ENCODE peak calls at places on chromosomes 3 and 15, in eight cellular contexts. T is activated T-cell treated with anti-CD3 and anti-CD28 coated beads, Interleukin-2, amount 50 U/mL, for 48 hours; V is activated naive CD8-positive, alpha-beta T cell treated with anti-CD3 and anti-CD28 coated beads, Interleukin-2, amount 50 U/mL, for 24 hours; N is body of pancreas; W is mucosa of gallbladder; S is activated CD4-positive, alpha-beta T cell treated with anti-CD3 and anti-CD28 coated beads, Interleukin-2, amount 50 U/mL, for 1 hour; I is frontal cortex; K is effector memory CD4-positive, alpha-beta T cell. L is an unnamed sample.
A peak's percentile ranks its signal among the peaks of the same experiment; 100 is the strongest.

GRCh38 chr3:156217674-156218352 is 97.4 kb downstream of the KCNAB1 start:
- DNase-seq in T (no peak), V (no peak), N (no peak), W (no peak), S (no peak), I (no peak), K (no peak), L (no peak)

GRCh38 chr3:179148446-179149238 is 485 bp downstream of the PIK3CA start:
- DNase-seq in T (peak; percentile 72), V (peak; percentile 57), N (peak; percentile 56), W (peak; percentile 34), S (peak; percentile 69), I (peak; percentile 53), K (peak; percentile 40), L (peak; percentile 52)

GRCh38 chr3:4714045-4714444 is 220.9 kb downstream of the ITPR1 start:
- DNase-seq in T (no peak), V (no peak), N (no peak), W (no peak), S (no peak), I (no peak), K (no peak), L (no peak)

GRCh38 chr3:106814231-106814630 is 563.0 kb upstream of the CCDC54 start:
- DNase-seq in T (no peak), V (no peak), N (no peak), W (no peak), S (no peak), I (no peak), K (no peak), L (no peak)

GRCh38 chr3:41418961-41419691 is 219.8 kb downstream of the CTNNB1 start:
- DNase-seq in T (peak; percentile 32), V (peak; percentile 44), N (no peak), W (no peak), S (no peak), I (no peak), K (no peak), L (no peak)

GRCh38 chr3:127002195-127003174 is 19.6 kb downstream of the PLXNA1 start:
- DNase-seq in T (no peak), V (no peak), N (peak; percentile 68), W (peak; percentile 84), S (no peak), I (peak; percentile 76), K (no peak), L (peak; percentile 81)

GRCh38 chr15:96132126-96132525 is 198.4 kb upstream of the NR2F2 start:
- DNase-seq in T (no peak), V (no peak), N (no peak), W (no peak), S (no peak), I (no peak), K (no peak), L (no peak)

GRCh38 chr3:178856804-178857203 is 214.8 kb downstream of the ZMAT3 start:
- DNase-seq in T (no peak), V (no peak), N (no peak), W (no peak), S (no peak), I (no peak), K (no peak), L (no peak)

GRCh38 chr15:57594479-57594878 is 2.8 kb downstream of the MYZAP start:
- DNase-seq in T (no peak), V (no peak), N (no peak), W (no peak), S (no peak), I (no peak), K (no peak), L (no peak)

GRCh38 chr3:14423197-14423743 is 20.9 kb downstream of the SLC6A6 start:
- DNase-seq in T (no peak), V (no peak), N (peak; percentile 28), W (peak; percentile 83), S (no peak), I (no peak), K (no peak), L (no peak)

GRCh38 chr15:51077565-51078153 is 17.0 kb downstream of the TNFAIP8L3 start:
- DNase-seq in T (peak; percentile 82), V (peak; percentile 75), N (peak; percentile 75), W (peak; percentile 86), S (peak; percentile 5), I (no peak), K (peak; percentile 21), L (peak; percentile 49)

GRCh38 chr3:86180696-86181095 is 810.3 kb downstream of the VGLL3 start:
- DNase-seq in T (no peak), V (no peak), N (no peak), W (peak; percentile 13), S (no peak), I (no peak), K (no peak), L (peak; percentile 38)

GRCh38 chr3:108602249-108602934 is 12.9 kb downstream of the DZIP3 start:
- DNase-seq in T (no peak), V (peak; percentile 29), N (no peak), W (no peak), S (peak; percentile 26), I (no peak), K (peak; percentile 3), L (no peak)

GRCh38 chr15:38819343-38819858 is 254.8 kb upstream of the RASGRP1 start:
- DNase-seq in T (no peak), V (no peak), N (no peak), W (no peak), S (no peak), I (no peak), K (no peak), L (no peak)

GRCh38 chr3:128083980-128084674 is 31.9 kb downstream of the SEC61A1 start:
- DNase-seq in T (no peak), V (no peak), N (peak; percentile 59), W (no peak), S (no peak), I (no peak), K (no peak), L (no peak)

GRCh38 chr3:53045107-53045783 is 628 bp downstream of the SFMBT1 start:
- DNase-seq in T (peak; percentile 64), V (peak; percentile 59), N (peak; percentile 72), W (peak; percentile 49), S (peak; percentile 65), I (peak; percentile 95), K (peak; percentile 64), L (peak; percentile 47)

GRCh38 chr3:14477311-14477935 is 62.7 kb downstream of the GRIP2 start:
- DNase-seq in T (no peak), V (no peak), N (no peak), W (no peak), S (no peak), I (no peak), K (no peak), L (no peak)

GRCh38 chr3:158836312-158836711 is 34.5 kb downstream of the MFSD1 start:
- DNase-seq in T (no peak), V (no peak), N (no peak), W (no peak), S (no peak), I (no peak), K (no peak), L (no peak)

GRCh38 chr3:11764931-11765363 is 81.7 kb downstream of the TAMM41 start:
- DNase-seq in T (peak; percentile 72), V (peak; percentile 17), N (no peak), W (no peak), S (no peak), I (no peak), K (no peak), L (no peak)

GRCh38 chr15:75731248-75732100 is 18.8 kb upstream of the CSPG4 start:
- DNase-seq in T (no peak), V (no peak), N (no peak), W (no peak), S (no peak), I (peak; percentile 6), K (no peak), L (peak; percentile 46)

GRCh38 chr15:55695432-55695831 is 47.5 kb downstream of the PRTG start:
- DNase-seq in T (no peak), V (no peak), N (no peak), W (no peak), S (no peak), I (no peak), K (no peak), L (no peak)

GRCh38 chr3:111729087-111729846 is 129.8 kb upstream of the PHLDB2 start:
- DNase-seq in T (no peak), V (no peak), N (no peak), W (peak; percentile 27), S (no peak), I (no peak), K (no peak), L (no peak)

GRCh38 chr15:34336947-34337556 is 529 bp downstream of the SLC12A6 start:
- DNase-seq in T (no peak), V (peak; percentile 41), N (no peak), W (no peak), S (no peak), I (no peak), K (no peak), L (no peak)

GRCh38 chr3:176431986-176432385 is 765.3 kb downstream of the TBL1XR1 start:
- DNase-seq in T (no peak), V (no peak), N (no peak), W (no peak), S (no peak), I (no peak), K (no peak), L (no peak)

GRCh38 chr3:8967553-8967952 is 4.3 kb upstream of the RAD18 start:
- DNase-seq in T (no peak), V (no peak), N (no peak), W (no peak), S (no peak), I (no peak), K (no peak), L (no peak)

GRCh38 chr3:195219351-195220045 is 51.5 kb downstream of the XXYLT1 start:
- DNase-seq in T (peak; percentile 1), V (no peak), N (no peak), W (no peak), S (no peak), I (no peak), K (no peak), L (no peak)

GRCh38 chr3:126921425-126921824 is 61.5 kb upstream of the PLXNA1 start:
- DNase-seq in T (no peak), V (no peak), N (no peak), W (peak; percentile 34), S (no peak), I (no peak), K (no peak), L (no peak)

GRCh38 chr3:58260733-58261132 is 23.1 kb downstream of the ABHD6 start:
- DNase-seq in T (no peak), V (no peak), N (no peak), W (no peak), S (no peak), I (no peak), K (no peak), L (no peak)

GRCh38 chr3:119297169-119297568 is 3.0 kb downstream of the ARHGAP31 start:
- DNase-seq in T (no peak), V (no peak), N (no peak), W (no peak), S (no peak), I (no peak), K (no peak), L (no peak)

GRCh38 chr3:180433172-180433571 is 168.8 kb upstream of the TTC14 start:
- DNase-seq in T (no peak), V (no peak), N (no peak), W (no peak), S (no peak), I (no peak), K (no peak), L (no peak)

L was measured in BE2C.